ENCODE peak calls at places on chromosomes 7 and 10, in four cellular contexts. R is HepG2, O is K562, M is GM12878. H is an unnamed sample.

GRCh38 chr10:4138146-4138721 is 353.2 kb upstream of the KLF6 start:
- DNase-seq in R (no peak), O (no peak), M (no peak), H (no peak)

GRCh38 chr10:32139223-32140073 is 83.2 kb upstream of the KIF5B start:
- DNase-seq in R (peak), O (peak), M (no peak), H (no peak)

GRCh38 chr7:99379043-99379577 is 4.6 kb downstream of the ARPC1B start:
- DNase-seq in R (no peak), O (peak), M (peak), H (no peak)

GRCh38 chr7:4769753-4770152 is 5.7 kb upstream of the AP5Z1 start:
- DNase-seq in R (no peak), O (no peak), M (no peak), H (no peak)

GRCh38 chr10:109374215-109374614 is 549.1 kb downstream of the XPNPEP1 start:
- DNase-seq in R (no peak), O (no peak), M (no peak), H (no peak)

GRCh38 chr10:79013406-79013805 is 55.4 kb upstream of the ZMIZ1 start:
- DNase-seq in R (no peak), O (no peak), M (no peak), H (no peak)

GRCh38 chr7:84536256-84536870 is 341.8 kb upstream of the SEMA3A start:
- DNase-seq in R (no peak), O (no peak), M (no peak), H (no peak)

GRCh38 chr10:855079-855478 is 76.4 kb downstream of the LARP4B start:
- DNase-seq in R (no peak), O (no peak), M (no peak), H (no peak)

GRCh38 chr10:61271127-61271780 is 181.9 kb downstream of the TMEM26 start:
- DNase-seq in R (peak), O (no peak), M (no peak), H (no peak)

GRCh38 chr10:45520476-45520875 is 146.5 kb downstream of the ALOX5 start:
- DNase-seq in R (no peak), O (no peak), M (no peak), H (no peak)

GRCh38 chr10:26737730-26738129 is 40.2 kb downstream of the PDSS1 start:
- DNase-seq in R (no peak), O (no peak), M (peak), H (peak)

GRCh38 chr10:3046941-3047621 is 20.3 kb upstream of the PFKP start:
- DNase-seq in R (no peak), O (no peak), M (no peak), H (no peak)

GRCh38 chr7:6160191-6160623 is 112.2 kb downstream of the CYTH3 start:
- DNase-seq in R (no peak), O (peak), M (no peak), H (no peak)

GRCh38 chr7:135743907-135744789 is 4.5 kb downstream of the FAM180A start:
- DNase-seq in R (no peak), O (no peak), M (no peak), H (no peak)

GRCh38 chr10:133168617-133169031 is 8.6 kb downstream of the KNDC1 start:
- DNase-seq in R (no peak), O (no peak), M (no peak), H (no peak)

GRCh38 chr7:99005776-99006175 is 127.4 kb downstream of the TRRAP start:
- DNase-seq in R (no peak), O (no peak), M (no peak), H (peak)

GRCh38 chr10:67520924-67521520 is 175.0 kb downstream of the CTNNA3 start:
- DNase-seq in R (peak), O (peak), M (peak), H (peak)

GRCh38 chr7:76383089-76383944 is 24.5 kb upstream of the YWHAG start:
- DNase-seq in R (peak), O (peak), M (no peak), H (no peak)

GRCh38 chr7:2301510-2301860 is 12.8 kb downstream of the SNX8 start:
- DNase-seq in R (no peak), O (no peak), M (no peak), H (no peak)

GRCh38 chr7:13826752-13827151 is 162.7 kb downstream of the ETV1 start:
- DNase-seq in R (no peak), O (no peak), M (no peak), H (no peak)

GRCh38 chr10:133401981-133402725 is 8.2 kb downstream of the MTG1 start:
- DNase-seq in R (no peak), O (no peak), M (no peak), H (no peak)

GRCh38 chr10:89624020-89624419 is 21.0 kb downstream of the PANK1 start:
- DNase-seq in R (no peak), O (no peak), M (no peak), H (no peak)

GRCh38 chr7:65731562-65732035 is 141.3 kb upstream of the VKORC1L1 start:
- DNase-seq in R (no peak), O (peak), M (no peak), H (no peak)

GRCh38 chr7:57210212-57210611 is 78.0 kb upstream of the ZNF479 start:
- DNase-seq in R (no peak), O (no peak), M (no peak), H (no peak)

GRCh38 chr7:55212838-55213237 is 152.3 kb upstream of the LANCL2 start:
- DNase-seq in R (no peak), O (no peak), M (no peak), H (no peak)

GRCh38 chr10:69868821-69869220 is 67.1 kb downstream of the COL13A1 start:
- DNase-seq in R (no peak), O (no peak), M (no peak), H (no peak)

GRCh38 chr10:636769-637168 is 52.7 kb downstream of the DIP2C start:
- DNase-seq in R (no peak), O (no peak), M (no peak), H (no peak)

GRCh38 chr7:158606671-158607424 is 19.2 kb upstream of the PTPRN2 start:
- DNase-seq in R (no peak), O (no peak), M (no peak), H (no peak)

GRCh38 chr10:84534168-84534567 is 205.8 kb downstream of the CCSER2 start:
- DNase-seq in R (no peak), O (no peak), M (no peak), H (no peak)

GRCh38 chr7:151623766-151624165 is 104.1 kb upstream of the RHEB start:
- DNase-seq in R (no peak), O (no peak), M (no peak), H (no peak)

GRCh38 chr10:5876181-5876768 is 13.4 kb downstream of the ANKRD16 start:
- DNase-seq in R (no peak), O (no peak), M (no peak), H (no peak)

GRCh38 chr7:100430450-100431285 is 1.0 kb downstream of the MEPCE start:
- DNase-seq in R (no peak), O (no peak), M (no peak), H (no peak)

GRCh38 chr10:13990392-13990805 is 340.3 kb downstream of the FRMD4A start:
- DNase-seq in R (no peak), O (no peak), M (no peak), H (no peak)

GRCh38 chr7:26616235-26616634 is 248.2 kb downstream of the SKAP2 start:
- DNase-seq in R (no peak), O (peak), M (no peak), H (no peak)

GRCh38 chr10:10508241-10508640 is 509.4 kb upstream of the CELF2 start:
- DNase-seq in R (no peak), O (no peak), M (no peak), H (no peak)

GRCh38 chr10:82037076-82037475 is 162.1 kb downstream of the NRG3 start:
- DNase-seq in R (no peak), O (no peak), M (no peak), H (no peak)

GRCh38 chr7:1770331-1770730 is 100.3 kb downstream of the ELFN1 start:
- DNase-seq in R (no peak), O (no peak), M (no peak), H (no peak)

GRCh38 chr7:43647772-43648643 is 65.1 kb downstream of the STK17A start:
- DNase-seq in R (peak), O (no peak), M (peak), H (no peak)

GRCh38 chr7:43648725-43649406 is 66.0 kb downstream of the STK17A start:
- DNase-seq in R (no peak), O (no peak), M (peak), H (no peak)

GRCh38 chr7:43647314-43647691 is 64.4 kb downstream of the STK17A start:
- DNase-seq in R (no peak), O (no peak), M (no peak), H (no peak)

GRCh38 chr7:43650457-43651052 is 67.6 kb downstream of the STK17A start:
- DNase-seq in R (no peak), O (no peak), M (no peak), H (no peak)

GRCh38 chr7:43649755-43650274 is 66.9 kb downstream of the STK17A start:
- DNase-seq in R (no peak), O (no peak), M (peak), H (peak)
- TF ChIP-seq POLR2AphosphoS5 in R (no peak), O (no peak), M (peak), H (peak)

GRCh38 chr10:71561003-71561577 is 158.5 kb downstream of the C10orf105 start:
- DNase-seq in R (no peak), O (no peak), M (no peak), H (no peak)
- TF ChIP-seq TAF1 in R (no peak), O (no peak), M (no peak), H (no peak)

GRCh38 chr10:86711237-86711956 is 43.1 kb downstream of the LDB3 start:
- DNase-seq in R (peak), O (peak), M (peak), H (peak)
- TF ChIP-seq POLR2A in R (peak), O (peak), M (peak), H (peak)

GRCh38 chr10:131049051-131049450 is 262.5 kb downstream of the TCERG1L start:
- DNase-seq in R (no peak), O (no peak), M (no peak), H (no peak)
- TF ChIP-seq POLR2AphosphoS5 in R (no peak), O (no peak), M (no peak), H (no peak)

GRCh38 chr10:123149568-123150228 is 1.8 kb downstream of the HMX2 start:
- DNase-seq in R (no peak), O (no peak), M (no peak), H (no peak)
- TF ChIP-seq TAF1 in R (no peak), O (no peak), M (no peak), H (no peak)

GRCh38 chr7:28266377-28266776 is 85.8 kb upstream of the JAZF1 start:
- DNase-seq in R (no peak), O (no peak), M (no peak), H (no peak)

GRCh38 chr7:28260969-28261368 is 80.4 kb upstream of the JAZF1 start:
- DNase-seq in R (no peak), O (no peak), M (no peak), H (no peak)

GRCh38 chr7:28258240-28258639 is 77.6 kb upstream of the JAZF1 start:
- DNase-seq in R (no peak), O (no peak), M (no peak), H (no peak)

GRCh38 chr7:28267012-28267411 is 86.4 kb upstream of the JAZF1 start:
- DNase-seq in R (no peak), O (no peak), M (no peak), H (no peak)

GRCh38 chr7:28263622-28264266 is 83.1 kb upstream of the JAZF1 start:
- DNase-seq in R (peak), O (no peak), M (no peak), H (no peak)
- TF ChIP-seq POLR2A in R (no peak), O (no peak), M (no peak), H (no peak)

GRCh38 chr7:28168393-28169158 is 12.0 kb downstream of the JAZF1 start:
- DNase-seq in R (no peak), O (no peak), M (no peak), H (no peak)

GRCh38 chr7:28170701-28171100 is 9.9 kb downstream of the JAZF1 start:
- DNase-seq in R (no peak), O (no peak), M (no peak), H (no peak)

GRCh38 chr7:28166982-28167715 is 13.4 kb downstream of the JAZF1 start:
- DNase-seq in R (no peak), O (no peak), M (no peak), H (no peak)

GRCh38 chr7:28165971-28166955 is 14.3 kb downstream of the JAZF1 start:
- DNase-seq in R (no peak), O (no peak), M (no peak), H (no peak)

GRCh38 chr7:28169166-28169713 is 11.4 kb downstream of the JAZF1 start:
- DNase-seq in R (no peak), O (no peak), M (no peak), H (no peak)
- TF ChIP-seq POLR2AphosphoS5 in R (no peak), O (no peak), M (no peak), H (no peak)